ENCODE peak calls at places on chromosomes 11 and 22, in six cellular contexts. Q, K, Z, F, H and E are unnamed samples.

GRCh38 chr11:90133560-90134145 is 810 bp upstream of the NAALAD2 start:
- DNase-seq in Q (no peak), K (no peak), Z (no peak), F (no peak), H (no peak), E (no peak)

GRCh38 chr22:38734203-38735100 is 21.3 kb downstream of the SUN2 start:
- DNase-seq in Q (no peak), K (no peak), Z (peak), F (no peak), H (no peak), E (no peak)

GRCh38 chr11:34263462-34264186 is 94.2 kb downstream of the ABTB2 start:
- DNase-seq in Q (peak), K (peak), Z (peak), F (no peak), H (peak), E (no peak)

GRCh38 chr22:20249797-20250354 is 18.2 kb downstream of the RTN4R start:
- DNase-seq in Q (peak), K (no peak), Z (no peak), F (no peak), H (no peak), E (no peak)

GRCh38 chr11:32334822-32335221 is 100.5 kb downstream of the WT1 start:
- DNase-seq in Q (no peak), K (no peak), Z (no peak), F (peak), H (no peak), E (no peak)

GRCh38 chr11:28009383-28009782 is 98.6 kb downstream of the KIF18A start:
- DNase-seq in Q (peak), K (no peak), Z (no peak), F (no peak), H (peak), E (no peak)

GRCh38 chr11:126603486-126603885 is 248.0 kb downstream of the ST3GAL4 start:
- DNase-seq in Q (no peak), K (no peak), Z (no peak), F (no peak), H (no peak), E (no peak)

GRCh38 chr22:46075764-46076531 is 74.4 kb upstream of the PPARA start:
- DNase-seq in Q (no peak), K (no peak), Z (peak), F (no peak), H (no peak), E (no peak)

GRCh38 chr22:42856179-42856864 is 751 bp downstream of the ARFGAP3 start:
- DNase-seq in Q (no peak), K (peak), Z (peak), F (peak), H (peak), E (no peak)

GRCh38 chr22:17562906-17563870 is at the start of gene SLC25A18:
- DNase-seq in Q (no peak), K (no peak), Z (no peak), F (no peak), H (no peak), E (no peak)

GRCh38 chr11:124094731-124095130 is 20.5 kb upstream of the VWA5A start:
- DNase-seq in Q (no peak), K (no peak), Z (no peak), F (no peak), H (no peak), E (no peak)

GRCh38 chr11:10197091-10197490 is 96.9 kb downstream of the SBF2 start:
- DNase-seq in Q (no peak), K (no peak), Z (no peak), F (no peak), H (no peak), E (no peak)

GRCh38 chr11:106077609-106078517 is at the start of gene AASDHPPT:
- DNase-seq in Q (peak), K (no peak), Z (no peak), F (peak), H (peak), E (no peak)

GRCh38 chr11:70633610-70634009 is 235.3 kb downstream of the CTTN start:
- DNase-seq in Q (no peak), K (no peak), Z (no peak), F (no peak), H (no peak), E (no peak)

GRCh38 chr11:1221848-1222311 is 986 bp upstream of the MUC5B start:
- DNase-seq in Q (no peak), K (no peak), Z (peak), F (no peak), H (no peak), E (no peak)

GRCh38 chr22:20607157-20607907 is 99.9 kb downstream of the MED15 start:
- DNase-seq in Q (no peak), K (no peak), Z (no peak), F (no peak), H (no peak), E (no peak)

GRCh38 chr11:35085766-35086165 is 53.2 kb upstream of the CD44 start:
- DNase-seq in Q (no peak), K (no peak), Z (no peak), F (no peak), H (no peak), E (no peak)

GRCh38 chr22:22099833-22100812 is 117.5 kb upstream of the TOP3B start:
- DNase-seq in Q (no peak), K (no peak), Z (no peak), F (peak), H (no peak), E (no peak)

GRCh38 chr22:32164084-32164894 is 5.2 kb upstream of the C22orf42 start:
- DNase-seq in Q (no peak), K (no peak), Z (no peak), F (no peak), H (no peak), E (no peak)

GRCh38 chr11:112279901-112280267 is 19.2 kb upstream of the PLET1 start:
- DNase-seq in Q (peak), K (peak), Z (peak), F (peak), H (peak), E (peak)

GRCh38 chr11:130606181-130606580 is 157.7 kb downstream of the ADAMTS15 start:
- DNase-seq in Q (no peak), K (no peak), Z (no peak), F (no peak), H (no peak), E (no peak)

GRCh38 chr22:17443413-17444203 is 74.3 kb downstream of the CECR2 start:
- DNase-seq in Q (peak), K (no peak), Z (no peak), F (no peak), H (no peak), E (no peak)

GRCh38 chr11:37509471-37509870 is 911.4 kb upstream of the RAG2 start:
- DNase-seq in Q (no peak), K (no peak), Z (no peak), F (no peak), H (no peak), E (no peak)

GRCh38 chr11:72228844-72229231 is 4.3 kb downstream of the INPPL1 start:
- DNase-seq in Q (no peak), K (no peak), Z (peak), F (no peak), H (no peak), E (peak)

GRCh38 chr11:7501894-7502293 is 11.9 kb upstream of the PPFIBP2 start:
- DNase-seq in Q (no peak), K (no peak), Z (no peak), F (peak), H (no peak), E (no peak)

GRCh38 chr22:26588749-26589366 is 1.1 kb downstream of the TPST2 start:
- DNase-seq in Q (no peak), K (no peak), Z (no peak), F (no peak), H (no peak), E (no peak)

GRCh38 chr11:103326070-103326794 is 217.0 kb downstream of the DYNC2H1 start:
- DNase-seq in Q (peak), K (peak), Z (no peak), F (peak), H (peak), E (peak)

GRCh38 chr11:20158597-20159257 is 1.5 kb downstream of the DBX1 start:
- DNase-seq in Q (peak), K (peak), Z (no peak), F (peak), H (peak), E (peak)

GRCh38 chr22:23240639-23241389 is 60.5 kb downstream of the BCR start:
- DNase-seq in Q (no peak), K (no peak), Z (no peak), F (peak), H (no peak), E (no peak)
- TF ChIP-seq CTCF in Q (peak), K (no peak), Z (peak), F (no peak), H (no peak), E (peak)

GRCh38 chr22:30386960-30387848 is at the start of gene RNF215:
- DNase-seq in Q (peak), K (peak), Z (peak), F (peak), H (peak), E (peak)
- TF ChIP-seq CTCF in Q (peak), K (peak), Z (peak), F (peak), H (peak), E (peak)

GRCh38 chr22:36332623-36333331 is 55.0 kb downstream of the MYH9 start:
- DNase-seq in Q (peak), K (peak), Z (no peak), F (peak), H (peak), E (peak)

GRCh38 chr22:36335621-36336020 is 52.1 kb downstream of the MYH9 start:
- DNase-seq in Q (no peak), K (no peak), Z (no peak), F (no peak), H (no peak), E (no peak)

GRCh38 chr22:36334838-36335603 is 52.7 kb downstream of the MYH9 start:
- DNase-seq in Q (peak), K (peak), Z (no peak), F (no peak), H (no peak), E (no peak)

GRCh38 chr22:36333632-36334031 is 54.1 kb downstream of the MYH9 start:
- DNase-seq in Q (no peak), K (peak), Z (no peak), F (no peak), H (no peak), E (no peak)

DNA sequence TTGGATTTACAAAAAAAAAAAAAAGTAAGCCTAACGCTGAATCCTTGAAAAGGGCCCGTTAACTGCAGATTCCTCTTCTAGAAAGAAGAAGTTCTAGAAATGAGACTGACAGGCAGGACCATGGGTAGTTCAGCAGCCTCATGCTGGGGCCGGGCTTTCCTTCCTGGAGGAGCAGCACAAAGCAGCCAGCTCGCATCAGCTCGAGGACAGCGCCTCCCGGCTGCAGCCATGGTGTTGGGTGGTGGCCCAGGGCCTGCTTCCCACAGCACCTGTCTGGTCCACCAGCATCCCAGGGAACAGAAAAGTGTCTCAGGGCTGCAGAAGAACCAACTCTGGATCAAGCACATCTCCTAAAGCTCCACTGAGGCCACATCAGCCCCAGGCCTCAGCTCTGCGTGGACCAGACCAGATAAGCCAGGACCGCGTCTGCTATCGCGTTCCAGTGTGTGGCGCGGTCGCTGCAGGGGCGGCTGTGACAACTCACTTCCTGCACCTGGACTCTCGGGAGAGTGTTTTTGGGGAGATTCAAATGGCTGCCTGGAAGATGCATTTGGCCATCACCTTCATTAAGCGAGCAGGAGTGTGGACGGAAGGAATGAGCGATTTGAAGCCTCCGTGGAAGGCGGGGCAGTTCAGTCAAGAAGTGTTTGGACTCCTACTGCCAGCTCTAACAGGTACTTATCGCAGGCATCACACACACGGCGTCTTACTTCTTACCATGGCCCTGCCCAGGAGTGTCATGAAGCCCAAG is 53.5 kb downstream of the MYH9 start:
- DNase-seq in Q (no peak), K (peak), Z (no peak), F (no peak), H (no peak), E (no peak)
- TF ChIP-seq CTCF in Q (peak), K (no peak), Z (no peak), F (no peak), H (no peak), E (peak)

GRCh38 chr11:26904114-26904513 is 89.8 kb upstream of the FIBIN start:
- DNase-seq in Q (no peak), K (no peak), Z (no peak), F (no peak), H (no peak), E (no peak)
- TF ChIP-seq CTCF in Q (no peak), K (no peak), Z (no peak), F (no peak), H (no peak), E (no peak)

DNA sequence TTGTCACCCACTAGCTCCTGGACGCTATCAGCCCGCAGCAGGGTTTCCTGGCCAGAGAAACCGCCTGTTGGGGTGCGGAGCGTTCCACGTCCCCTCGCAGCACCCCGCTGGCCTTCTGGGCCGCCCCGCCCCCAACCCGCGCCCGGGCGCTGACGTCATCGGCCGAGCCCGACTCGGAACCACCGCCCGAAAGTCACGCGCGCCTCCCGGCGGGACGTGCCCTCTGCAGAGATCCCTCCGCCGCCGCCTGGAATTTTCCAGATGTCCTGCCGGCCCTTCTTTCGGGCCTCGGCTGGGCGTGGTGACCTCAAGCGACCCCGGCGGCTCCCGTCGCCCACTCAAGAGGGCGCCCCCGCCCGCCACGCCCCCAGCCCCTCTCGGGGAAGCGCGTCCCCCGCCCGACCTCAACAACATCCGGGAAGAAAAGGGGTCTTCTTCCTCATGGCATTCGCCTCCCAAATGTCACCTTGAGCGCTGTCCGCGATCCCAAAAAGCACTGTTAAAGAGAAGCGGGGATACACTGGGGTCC is 430 bp upstream of the NEAT1 start:
- DNase-seq in Q (peak), K (peak), Z (peak), F (peak), H (peak), E (peak)
- TF ChIP-seq CTCF in Q (no peak), K (no peak), Z (peak), F (no peak), H (no peak), E (no peak)